ENCODE peak calls at places on chromosomes 1 and 21, in eight cellular contexts. One of them, this sample, is unnamed.

GRCh38 chr1:245480393-245481120 is 325.8 kb downstream of the KIF26B start:
- DNase-seq in tibial artery: no peak
- DNase-seq in epithelial cell of proximal tubule: no peak
- DNase-seq in foreskin fibroblast: no peak
- DNase-seq in choroid plexus epithelial cell: no peak
- DNase-seq in right lobe of liver: no peak
- DNase-seq in prostate gland: no peak
- DNase-seq in tibial nerve: no peak
- DNase-seq in this sample: no peak

GRCh38 chr1:171441278-171441677 is 44.1 kb upstream of the PRRC2C start:
- DNase-seq in tibial artery: no peak
- DNase-seq in epithelial cell of proximal tubule: no peak
- DNase-seq in foreskin fibroblast: peak
- DNase-seq in choroid plexus epithelial cell: peak
- DNase-seq in right lobe of liver: no peak
- DNase-seq in prostate gland: no peak
- DNase-seq in tibial nerve: no peak
- DNase-seq in this sample: peak

GRCh38 chr21:43644609-43645008 is 14.7 kb downstream of the HSF2BP start:
- DNase-seq in tibial artery: peak
- DNase-seq in epithelial cell of proximal tubule: no peak
- DNase-seq in foreskin fibroblast: peak
- DNase-seq in choroid plexus epithelial cell: peak
- DNase-seq in right lobe of liver: no peak
- DNase-seq in prostate gland: no peak
- DNase-seq in tibial nerve: no peak
- DNase-seq in this sample: peak

GRCh38 chr1:3749512-3749911 is 2.7 kb upstream of the CCDC27 start:
- DNase-seq in tibial artery: no peak
- DNase-seq in epithelial cell of proximal tubule: no peak
- DNase-seq in foreskin fibroblast: no peak
- DNase-seq in choroid plexus epithelial cell: no peak
- DNase-seq in right lobe of liver: no peak
- DNase-seq in prostate gland: no peak
- DNase-seq in tibial nerve: no peak
- DNase-seq in this sample: no peak

GRCh38 chr1:184163674-184164470 is 112.3 kb downstream of the TSEN15 start:
- DNase-seq in tibial artery: no peak
- DNase-seq in epithelial cell of proximal tubule: no peak
- DNase-seq in foreskin fibroblast: peak
- DNase-seq in choroid plexus epithelial cell: peak
- DNase-seq in right lobe of liver: no peak
- DNase-seq in prostate gland: no peak
- DNase-seq in tibial nerve: no peak
- DNase-seq in this sample: peak

GRCh38 chr21:34986561-34987533 is 62.3 kb downstream of the RUNX1 start:
- DNase-seq in tibial artery: no peak
- DNase-seq in epithelial cell of proximal tubule: no peak
- DNase-seq in foreskin fibroblast: peak
- DNase-seq in choroid plexus epithelial cell: peak
- DNase-seq in right lobe of liver: no peak
- DNase-seq in prostate gland: no peak
- DNase-seq in tibial nerve: no peak
- DNase-seq in this sample: peak

GRCh38 chr1:56188216-56188615 is 391.1 kb downstream of the PLPP3 start:
- DNase-seq in tibial artery: no peak
- DNase-seq in epithelial cell of proximal tubule: no peak
- DNase-seq in foreskin fibroblast: no peak
- DNase-seq in choroid plexus epithelial cell: no peak
- DNase-seq in right lobe of liver: no peak
- DNase-seq in prostate gland: no peak
- DNase-seq in tibial nerve: no peak
- DNase-seq in this sample: no peak

GRCh38 chr1:92957020-92957734 is 4.1 kb downstream of the DIPK1A start:
- DNase-seq in tibial artery: no peak
- DNase-seq in epithelial cell of proximal tubule: no peak
- DNase-seq in foreskin fibroblast: no peak
- DNase-seq in choroid plexus epithelial cell: no peak
- DNase-seq in right lobe of liver: no peak
- DNase-seq in prostate gland: no peak
- DNase-seq in tibial nerve: no peak
- DNase-seq in this sample: no peak

GRCh38 chr1:8218351-8219092 is 99.4 kb upstream of the SLC45A1 start:
- DNase-seq in tibial artery: peak
- DNase-seq in epithelial cell of proximal tubule: no peak
- DNase-seq in foreskin fibroblast: peak
- DNase-seq in choroid plexus epithelial cell: peak
- DNase-seq in right lobe of liver: no peak
- DNase-seq in prostate gland: no peak
- DNase-seq in tibial nerve: peak
- DNase-seq in this sample: peak

GRCh38 chr1:84754376-84754672 is 64.1 kb upstream of the SSX2IP start:
- DNase-seq in tibial artery: no peak
- DNase-seq in epithelial cell of proximal tubule: no peak
- DNase-seq in foreskin fibroblast: no peak
- DNase-seq in choroid plexus epithelial cell: no peak
- DNase-seq in right lobe of liver: no peak
- DNase-seq in prostate gland: no peak
- DNase-seq in tibial nerve: no peak
- DNase-seq in this sample: no peak

GRCh38 chr1:37697090-37697489 is 4.8 kb downstream of the CDCA8 start:
- DNase-seq in tibial artery: no peak
- DNase-seq in epithelial cell of proximal tubule: no peak
- DNase-seq in foreskin fibroblast: no peak
- DNase-seq in choroid plexus epithelial cell: no peak
- DNase-seq in right lobe of liver: no peak
- DNase-seq in prostate gland: no peak
- DNase-seq in tibial nerve: no peak
- DNase-seq in this sample: no peak

GRCh38 chr1:86757272-86757984 is 53.1 kb downstream of the SH3GLB1 start:
- DNase-seq in tibial artery: peak
- DNase-seq in epithelial cell of proximal tubule: no peak
- DNase-seq in foreskin fibroblast: peak
- DNase-seq in choroid plexus epithelial cell: no peak
- DNase-seq in right lobe of liver: no peak
- DNase-seq in prostate gland: peak
- DNase-seq in tibial nerve: no peak
- DNase-seq in this sample: peak

GRCh38 chr1:161739865-161740566 is 9.6 kb upstream of the DUSP12 start:
- DNase-seq in tibial artery: peak
- DNase-seq in epithelial cell of proximal tubule: no peak
- DNase-seq in foreskin fibroblast: no peak
- DNase-seq in choroid plexus epithelial cell: no peak
- DNase-seq in right lobe of liver: no peak
- DNase-seq in prostate gland: no peak
- DNase-seq in tibial nerve: peak
- DNase-seq in this sample: no peak

GRCh38 chr1:56569661-56570060 is 9.7 kb downstream of the PLPP3 start:
- DNase-seq in tibial artery: no peak
- DNase-seq in epithelial cell of proximal tubule: no peak
- DNase-seq in foreskin fibroblast: no peak
- DNase-seq in choroid plexus epithelial cell: no peak
- DNase-seq in right lobe of liver: no peak
- DNase-seq in prostate gland: peak
- DNase-seq in tibial nerve: no peak
- DNase-seq in this sample: peak

GRCh38 chr1:201745023-201745422 is 83.9 kb upstream of the IPO9 start:
- DNase-seq in tibial artery: no peak
- DNase-seq in epithelial cell of proximal tubule: no peak
- DNase-seq in foreskin fibroblast: peak
- DNase-seq in choroid plexus epithelial cell: peak
- DNase-seq in right lobe of liver: no peak
- DNase-seq in prostate gland: no peak
- DNase-seq in tibial nerve: no peak
- DNase-seq in this sample: peak

GRCh38 chr21:42677339-42678117 is 24.1 kb downstream of the PDE9A start:
- DNase-seq in tibial artery: no peak
- DNase-seq in epithelial cell of proximal tubule: no peak
- DNase-seq in foreskin fibroblast: peak
- DNase-seq in choroid plexus epithelial cell: peak
- DNase-seq in right lobe of liver: no peak
- DNase-seq in prostate gland: no peak
- DNase-seq in tibial nerve: peak
- DNase-seq in this sample: peak

GRCh38 chr1:183543619-183544204 is 46.5 kb downstream of the NCF2 start:
- DNase-seq in tibial artery: no peak
- DNase-seq in epithelial cell of proximal tubule: no peak
- DNase-seq in foreskin fibroblast: peak
- DNase-seq in choroid plexus epithelial cell: peak
- DNase-seq in right lobe of liver: no peak
- DNase-seq in prostate gland: peak
- DNase-seq in tibial nerve: peak
- DNase-seq in this sample: peak

GRCh38 chr21:42062543-42063022 is 8.5 kb upstream of the UMODL1 start:
- DNase-seq in tibial artery: peak
- DNase-seq in epithelial cell of proximal tubule: no peak
- DNase-seq in foreskin fibroblast: no peak
- DNase-seq in choroid plexus epithelial cell: peak
- DNase-seq in right lobe of liver: no peak
- DNase-seq in prostate gland: no peak
- DNase-seq in tibial nerve: no peak
- DNase-seq in this sample: no peak

GRCh38 chr1:6962390-6962955 is 177.2 kb downstream of the CAMTA1 start:
- DNase-seq in tibial artery: no peak
- DNase-seq in epithelial cell of proximal tubule: no peak
- DNase-seq in foreskin fibroblast: no peak
- DNase-seq in choroid plexus epithelial cell: peak
- DNase-seq in right lobe of liver: peak
- DNase-seq in prostate gland: no peak
- DNase-seq in tibial nerve: no peak
- DNase-seq in this sample: peak

GRCh38 chr21:43312751-43313169 is 114.2 kb downstream of the SIK1 start:
- DNase-seq in tibial artery: no peak
- DNase-seq in epithelial cell of proximal tubule: no peak
- DNase-seq in foreskin fibroblast: no peak
- DNase-seq in choroid plexus epithelial cell: no peak
- DNase-seq in right lobe of liver: peak
- DNase-seq in prostate gland: no peak
- DNase-seq in tibial nerve: no peak
- DNase-seq in this sample: no peak

GRCh38 chr1:16125088-16125470 is 30.8 kb downstream of the EPHA2 start:
- DNase-seq in tibial artery: no peak
- DNase-seq in epithelial cell of proximal tubule: no peak
- DNase-seq in foreskin fibroblast: no peak
- DNase-seq in choroid plexus epithelial cell: no peak
- DNase-seq in right lobe of liver: no peak
- DNase-seq in prostate gland: no peak
- DNase-seq in tibial nerve: no peak
- DNase-seq in this sample: no peak

DNA sequence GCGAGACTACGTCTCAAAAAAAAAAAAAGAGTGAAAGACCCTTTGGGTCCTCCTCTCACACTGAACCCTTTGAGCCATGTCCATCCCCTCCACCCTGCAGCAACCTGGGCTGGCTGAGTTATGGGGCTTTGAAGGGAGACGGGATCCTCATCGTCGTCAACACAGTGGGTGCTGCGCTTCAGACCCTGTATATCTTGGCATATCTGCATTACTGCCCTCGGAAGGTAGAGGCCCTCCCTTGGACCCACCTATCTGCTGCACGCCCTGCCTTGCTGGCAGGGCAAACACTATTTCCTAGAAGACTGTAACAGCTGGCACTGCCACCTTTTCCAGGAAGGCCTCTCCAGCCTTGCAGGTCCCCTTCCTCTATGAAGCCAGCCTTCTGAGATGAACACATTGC is 1.1 kb downstream of the SLC50A1 start:
- DNase-seq in tibial artery: no peak
- DNase-seq in epithelial cell of proximal tubule: no peak
- DNase-seq in foreskin fibroblast: no peak
- DNase-seq in choroid plexus epithelial cell: no peak
- DNase-seq in right lobe of liver: no peak
- DNase-seq in prostate gland: no peak
- DNase-seq in tibial nerve: no peak
- DNase-seq in this sample: no peak
- H3K4me3 ChIP-seq in tibial artery: peak
- H3K4me3 ChIP-seq in epithelial cell of proximal tubule: peak
- H3K4me3 ChIP-seq in foreskin fibroblast: peak
- H3K4me3 ChIP-seq in choroid plexus epithelial cell: peak
- H3K4me3 ChIP-seq in right lobe of liver: peak
- H3K4me3 ChIP-seq in prostate gland: peak
- H3K4me3 ChIP-seq in tibial nerve: peak
- H3K4me3 ChIP-seq in this sample: peak

GRCh38 chr1:227440167-227440566 is 121.9 kb upstream of the CDC42BPA start:
- DNase-seq in tibial artery: no peak
- DNase-seq in epithelial cell of proximal tubule: no peak
- DNase-seq in foreskin fibroblast: no peak
- DNase-seq in choroid plexus epithelial cell: no peak
- DNase-seq in right lobe of liver: no peak
- DNase-seq in prostate gland: no peak
- DNase-seq in tibial nerve: no peak
- DNase-seq in this sample: no peak
- TF ChIP-seq CTCF in tibial artery: no peak
- TF ChIP-seq CTCF in epithelial cell of proximal tubule: no peak
- TF ChIP-seq CTCF in foreskin fibroblast: no peak
- TF ChIP-seq CTCF in choroid plexus epithelial cell: no peak
- TF ChIP-seq CTCF in right lobe of liver: no peak
- TF ChIP-seq CTCF in prostate gland: no peak
- TF ChIP-seq CTCF in tibial nerve: no peak
- TF ChIP-seq CTCF in this sample: no peak

GRCh38 chr21:15772654-15773053 is 42.9 kb downstream of the USP25 start:
- DNase-seq in tibial artery: no peak
- DNase-seq in epithelial cell of proximal tubule: no peak
- DNase-seq in foreskin fibroblast: peak
- DNase-seq in choroid plexus epithelial cell: peak
- DNase-seq in right lobe of liver: no peak
- DNase-seq in prostate gland: no peak
- DNase-seq in tibial nerve: no peak
- DNase-seq in this sample: no peak

GRCh38 chr21:15771311-15771710 is 41.5 kb downstream of the USP25 start:
- DNase-seq in tibial artery: no peak
- DNase-seq in epithelial cell of proximal tubule: no peak
- DNase-seq in foreskin fibroblast: no peak
- DNase-seq in choroid plexus epithelial cell: no peak
- DNase-seq in right lobe of liver: no peak
- DNase-seq in prostate gland: no peak
- DNase-seq in tibial nerve: no peak
- DNase-seq in this sample: no peak

GRCh38 chr21:15775981-15776380 is 46.2 kb downstream of the USP25 start:
- DNase-seq in tibial artery: no peak
- DNase-seq in epithelial cell of proximal tubule: no peak
- DNase-seq in foreskin fibroblast: peak
- DNase-seq in choroid plexus epithelial cell: peak
- DNase-seq in right lobe of liver: no peak
- DNase-seq in prostate gland: no peak
- DNase-seq in tibial nerve: no peak
- DNase-seq in this sample: peak

GRCh38 chr21:15775291-15775690 is 45.5 kb downstream of the USP25 start:
- DNase-seq in tibial artery: no peak
- DNase-seq in epithelial cell of proximal tubule: no peak
- DNase-seq in foreskin fibroblast: no peak
- DNase-seq in choroid plexus epithelial cell: no peak
- DNase-seq in right lobe of liver: no peak
- DNase-seq in prostate gland: no peak
- DNase-seq in tibial nerve: no peak
- DNase-seq in this sample: no peak

GRCh38 chr21:15774590-15774989 is 44.8 kb downstream of the USP25 start:
- DNase-seq in tibial artery: no peak
- DNase-seq in epithelial cell of proximal tubule: no peak
- DNase-seq in foreskin fibroblast: peak
- DNase-seq in choroid plexus epithelial cell: peak
- DNase-seq in right lobe of liver: no peak
- DNase-seq in prostate gland: no peak
- DNase-seq in tibial nerve: no peak
- DNase-seq in this sample: peak
- H3K4me3 ChIP-seq in tibial artery: no peak
- H3K4me3 ChIP-seq in epithelial cell of proximal tubule: no peak
- H3K4me3 ChIP-seq in foreskin fibroblast: no peak
- H3K4me3 ChIP-seq in choroid plexus epithelial cell: no peak
- H3K4me3 ChIP-seq in right lobe of liver: no peak
- H3K4me3 ChIP-seq in prostate gland: no peak
- H3K4me3 ChIP-seq in tibial nerve: no peak
- H3K4me3 ChIP-seq in this sample: no peak

GRCh38 chr1:235307158-235308124 is 20.5 kb downstream of the ARID4B start:
- DNase-seq in tibial artery: no peak
- DNase-seq in epithelial cell of proximal tubule: no peak
- DNase-seq in foreskin fibroblast: peak
- DNase-seq in choroid plexus epithelial cell: no peak
- DNase-seq in right lobe of liver: no peak
- DNase-seq in prostate gland: no peak
- DNase-seq in tibial nerve: no peak
- DNase-seq in this sample: no peak
- TF ChIP-seq CTCF in tibial artery: no peak
- TF ChIP-seq CTCF in epithelial cell of proximal tubule: no peak
- TF ChIP-seq CTCF in foreskin fibroblast: no peak
- TF ChIP-seq CTCF in choroid plexus epithelial cell: no peak
- TF ChIP-seq CTCF in right lobe of liver: no peak
- TF ChIP-seq CTCF in prostate gland: no peak
- TF ChIP-seq CTCF in tibial nerve: no peak
- TF ChIP-seq CTCF in this sample: no peak